ENCODE peak calls at places on chromosome 12, in ten cellular contexts. Y is cardiac fibroblast, R is WERI-Rb-1, J is psoas muscle, D is thoracic aorta, P is aorta, M is right lobe of liver, L is tibial nerve, W is AG09309, G is IMR-90. T is an unnamed sample.

GRCh38 chr12:102503056-102503681 is 22.8 kb upstream of the IGF1 start:
- DNase-seq in D (no peak), W (no peak), L (no peak), J (no peak), G (no peak), P (no peak), R (no peak), M (no peak), Y (no peak), T (no peak)

GRCh38 chr12:10241276-10241675 is 28.6 kb downstream of the GABARAPL1 start:
- DNase-seq in L (no peak), P (no peak), R (no peak), M (no peak), W (no peak), D (no peak), Y (no peak), G (no peak), J (no peak), T (no peak)

GRCh38 chr12:6340745-6341438 is 984 bp downstream of the TNFRSF1A start:
- DNase-seq in W (no peak), J (no peak), G (no peak), L (no peak), Y (peak; percentile 29), D (no peak), M (peak; percentile 68), R (no peak), P (no peak), T (no peak)

GRCh38 chr12:130826151-130826801 is 12.8 kb downstream of the STX2 start:
- DNase-seq in W (no peak), J (peak; percentile 40), L (no peak), G (peak; percentile 69), D (no peak), R (peak; percentile 73), M (no peak), P (no peak), Y (peak; percentile 57), T (peak; percentile 82)

GRCh38 chr12:103586132-103586531 is 941 bp upstream of the STAB2 start:
- DNase-seq in D (no peak), G (no peak), P (no peak), R (no peak), L (no peak), J (no peak), W (no peak), M (no peak), Y (peak; percentile 7), T (peak; percentile 17)

GRCh38 chr12:113173081-113173698 is 12.1 kb downstream of the DDX54 start:
- DNase-seq in P (no peak), L (no peak), G (no peak), D (no peak), W (no peak), M (no peak), J (no peak), R (no peak), Y (no peak), T (no peak)

GRCh38 chr12:105032703-105033357 is 46.7 kb downstream of the NOPCHAP1 start:
- DNase-seq in J (no peak), G (peak; percentile 54), P (no peak), M (no peak), D (no peak), R (no peak), L (no peak), Y (peak; percentile 54), W (no peak), T (no peak)

GRCh38 chr12:45646851-45647581 is 82.5 kb upstream of the ARID2 start:
- DNase-seq in J (no peak), M (no peak), R (no peak), L (no peak), D (no peak), P (no peak), Y (no peak), W (no peak), G (no peak), T (no peak)

GRCh38 chr12:43284441-43284840 is 267.6 kb downstream of the ADAMTS20 start:
- DNase-seq in L (no peak), M (no peak), W (no peak), Y (peak; percentile 41), D (no peak), R (no peak), P (no peak), J (no peak), G (no peak), T (no peak)

GRCh38 chr12:114820773-114821172 is 136.8 kb upstream of the TBX3 start:
- DNase-seq in R (no peak), Y (no peak), P (no peak), J (no peak), D (no peak), L (no peak), G (no peak), M (no peak), W (no peak), T (no peak)

GRCh38 chr12:95789126-95790024 is 1.2 kb downstream of the NTN4 start:
- DNase-seq in G (peak; percentile 13), J (peak; percentile 21), W (no peak), L (no peak), M (peak; percentile 68), R (no peak), Y (no peak), P (peak; percentile 84), D (no peak), T (peak; percentile 61)

GRCh38 chr12:21694660-21695059 is 37.0 kb upstream of the LDHB start:
- DNase-seq in W (no peak), R (no peak), L (no peak), P (no peak), Y (no peak), J (no peak), D (no peak), M (no peak), G (no peak), T (no peak)

GRCh38 chr12:80189241-80189640 is 89.9 kb downstream of the OTOGL start:
- DNase-seq in J (no peak), D (no peak), L (no peak), R (no peak), W (peak; percentile 75), G (peak; percentile 93), Y (peak; percentile 53), P (no peak), M (no peak), T (peak; percentile 79)

DNA sequence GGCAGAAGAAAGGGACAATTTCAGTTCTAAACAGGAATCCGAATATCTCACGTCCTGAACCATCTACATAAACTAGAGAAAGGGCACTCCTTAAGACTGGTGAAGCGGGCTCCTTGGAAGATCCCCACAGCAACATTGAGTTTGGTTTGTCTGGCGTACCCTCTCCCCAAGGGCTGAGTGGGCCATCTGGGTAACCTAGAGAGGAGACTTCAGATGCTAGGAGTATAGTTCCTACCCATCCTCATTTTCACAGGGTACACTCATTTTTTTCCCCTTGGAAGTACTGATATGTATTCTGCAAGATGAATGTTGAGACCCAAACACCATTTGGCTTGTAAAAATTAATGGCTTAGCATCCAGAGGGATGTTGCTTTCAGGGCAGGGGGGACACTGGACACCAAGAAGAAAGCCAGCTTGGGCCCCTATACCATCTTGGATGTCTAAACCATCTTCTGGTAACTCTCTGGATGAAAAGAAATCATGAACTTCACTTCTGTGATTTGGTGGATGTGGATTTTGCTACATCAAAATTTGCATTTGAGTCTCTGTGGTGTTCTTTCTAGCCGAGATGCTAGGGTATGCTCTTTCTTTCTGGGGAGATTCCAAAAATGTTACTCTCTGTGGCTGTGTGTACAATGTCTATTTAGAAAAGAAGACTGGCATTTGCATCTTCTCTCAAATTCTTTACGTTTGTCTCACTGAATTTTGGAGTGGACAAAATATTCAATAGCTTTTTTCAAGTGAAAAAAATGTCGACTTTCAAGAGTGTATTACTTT is 97.7 kb downstream of the ETV6 start:
- DNase-seq in W (no peak), M (no peak), P (no peak), Y (no peak), R (no peak), J (no peak), L (no peak), D (no peak), G (no peak), T (no peak)
- H3K4me3 ChIP-seq in W (no peak overlapping the region), M (no peak overlapping the region), P (no peak overlapping the region), Y (no peak overlapping the region), R (no peak overlapping the region), J (no peak overlapping the region), L (no peak overlapping the region), D (no peak overlapping the region), G (no peak overlapping the region), T (no peak overlapping the region)

GRCh38 chr12:3454780-3455179 is 36.2 kb upstream of the PRMT8 start:
- DNase-seq in J (no peak), M (no peak), D (no peak), L (no peak), G (no peak), R (no peak), P (no peak), W (no peak), Y (no peak), T (no peak)
- H3K4me3 ChIP-seq in J (no peak overlapping the region), M (no peak overlapping the region), D (no peak overlapping the region), L (no peak overlapping the region), G (no peak overlapping the region), R (no peak overlapping the region), P (no peak overlapping the region), W (no peak overlapping the region), Y (no peak overlapping the region), T (no peak overlapping the region)

GRCh38 chr12:48107252-48107613 is 1.4 kb upstream of the SENP1 start:
- DNase-seq in W (no peak), P (no peak), Y (no peak), J (no peak), D (no peak), R (no peak), L (no peak), G (no peak), M (no peak), T (no peak)
- H3K4me3 ChIP-seq in W (no peak overlapping the region), P (no peak overlapping the region), Y (no peak overlapping the region), J (no peak overlapping the region), D (no peak overlapping the region), R (no peak overlapping the region), L (no peak overlapping the region), G (no peak overlapping the region), M (no peak overlapping the region), T (no peak overlapping the region)

GRCh38 chr12:1496162-1496925 is 98.0 kb downstream of the FBXL14 start:
- DNase-seq in G (peak; percentile 31), M (no peak), Y (peak; percentile 29), W (no peak), J (peak; percentile 43), L (no peak), D (peak; percentile 18), P (no peak), R (no peak), T (no peak)
- H3K4me3 ChIP-seq in G (no peak overlapping the region), M (no peak overlapping the region), Y (no peak overlapping the region), W (peak overlapping the region; percentile 17), J (peak overlapping the region; percentile 47), L (no peak overlapping the region), D (peak overlapping the region; percentile 59), P (no peak overlapping the region), R (no peak overlapping the region), T (peak overlapping the region; percentile 35)

DNA sequence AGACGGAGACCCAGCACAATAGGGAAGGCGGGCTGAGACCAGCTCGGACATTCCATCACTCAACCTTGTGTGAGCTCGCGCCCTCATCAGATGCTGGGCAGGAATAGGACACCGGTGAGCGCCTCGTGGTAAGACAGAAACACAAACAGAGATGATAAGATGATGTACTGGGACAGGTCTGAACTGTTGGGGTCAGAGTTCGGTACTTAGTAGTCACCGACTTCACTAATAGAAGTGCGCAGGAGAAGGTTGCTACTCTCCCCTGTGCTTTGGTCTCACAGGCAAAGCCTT is 78.0 kb upstream of the ANO4 start:
- DNase-seq in D (no peak), L (no peak), G (no peak), W (no peak), J (no peak), P (no peak), R (no peak), M (no peak), Y (no peak), T (peak; percentile 3)
- H3K4me3 ChIP-seq in D (no peak overlapping the region), L (peak overlapping the region; percentile 58), G (peak overlapping the region; percentile 33), W (peak overlapping the region; percentile 42), J (no peak overlapping the region), P (no peak overlapping the region), R (no peak overlapping the region), M (no peak overlapping the region), Y (peak overlapping the region; percentile 23), T (no peak overlapping the region)

T was measured in foreskin fibroblast.